ENCODE peak calls at places on chromosome 19, in seven cellular contexts. P, D, F, X, E, R and K are unnamed samples.

GRCh38 chr19:19662866-19663291 is 597 bp downstream of the ATP13A1 start:
- DNase-seq in R (no peak), E (no peak), P (no peak), X (no peak), F (no peak), D (no peak), K (no peak)

GRCh38 chr19:51101171-51101865 is 6.9 kb downstream of the CTU1 start:
- DNase-seq in P (no peak), R (no peak), D (no peak), X (no peak), E (no peak), F (no peak), K (no peak)

GRCh38 chr19:34990578-34991192 is 9.4 kb upstream of the GRAMD1A start:
- DNase-seq in F (no peak), X (no peak), P (no peak), D (no peak), R (peak; percentile 7), E (no peak), K (no peak)

GRCh38 chr19:42345191-42345812 is 19.9 kb downstream of the MEGF8 start:
- DNase-seq in D (no peak), P (no peak), E (no peak), F (no peak), R (no peak), X (no peak), K (no peak)

GRCh38 chr19:1266818-1267440 is 2.2 kb upstream of the CIRBP start:
- DNase-seq in E (no peak), F (peak; percentile 41), P (no peak), R (no peak), X (peak; percentile 68), D (no peak), K (no peak)

GRCh38 chr19:33749619-33750175 is 47.0 kb upstream of the KCTD15 start:
- DNase-seq in R (no peak), F (no peak), P (no peak), D (no peak), E (no peak), X (peak; percentile 4), K (no peak)

GRCh38 chr19:7337380-7338194 is 11.2 kb upstream of the ARHGEF18 start:
- DNase-seq in R (no peak), X (no peak), F (no peak), P (no peak), E (no peak), D (no peak), K (no peak)

GRCh38 chr19:27865927-27866777 is 1346.8 kb downstream of the UQCRFS1 start:
- DNase-seq in D (no peak), E (no peak), X (no peak), P (no peak), R (no peak), F (no peak), K (no peak)

GRCh38 chr19:55406869-55407624 is 541 bp downstream of the UBE2S start:
- DNase-seq in D (no peak), R (no peak), E (no peak), P (no peak), F (peak; percentile 79), X (no peak), K (peak; percentile 51)

GRCh38 chr19:8832132-8833021 is at the start of the genes MBD3L1 and ZNF558:
- DNase-seq in P (peak; percentile 95), E (peak; percentile 99), R (peak; percentile 99), X (peak; percentile 99), F (peak; percentile 99), D (peak; percentile 94), K (peak; percentile 99)

GRCh38 chr19:12202250-12202649 is 39.4 kb downstream of the ZNF136 start:
- DNase-seq in X (peak; percentile 67), R (no peak), D (no peak), E (no peak), P (no peak), F (no peak), K (peak; percentile 55)

GRCh38 chr19:6564393-6564792 is 26.6 kb downstream of the CD70 start:
- DNase-seq in R (no peak), P (peak; percentile 47), X (no peak), F (peak; percentile 77), D (no peak), E (no peak), K (no peak)

GRCh38 chr19:39409207-39409885 is 2.7 kb downstream of the ZFP36 start:
- DNase-seq in P (peak; percentile 96), R (peak; percentile 98), D (no peak), F (peak; percentile 66), X (peak; percentile 81), E (peak; percentile 69), K (peak; percentile 88)

GRCh38 chr19:16199275-16199932 is 1.7 kb downstream of the AP1M1 start:
- DNase-seq in X (no peak), F (no peak), P (no peak), D (no peak), R (no peak), E (no peak), K (no peak)

GRCh38 chr19:16200776-16201391 is 3.2 kb downstream of the AP1M1 start:
- DNase-seq in R (no peak), X (no peak), F (no peak), D (no peak), E (no peak), P (no peak), K (no peak)

GRCh38 chr19:16198363-16198636 is 589 bp downstream of the AP1M1 start:
- DNase-seq in F (peak; percentile 50), P (no peak), D (no peak), E (no peak), R (peak; percentile 62), X (no peak), K (no peak)

GRCh38 chr19:16202320-16203255 is 4.9 kb downstream of the AP1M1 start:
- DNase-seq in E (no peak), R (no peak), X (no peak), F (no peak), D (no peak), P (no peak), K (no peak)

DNA sequence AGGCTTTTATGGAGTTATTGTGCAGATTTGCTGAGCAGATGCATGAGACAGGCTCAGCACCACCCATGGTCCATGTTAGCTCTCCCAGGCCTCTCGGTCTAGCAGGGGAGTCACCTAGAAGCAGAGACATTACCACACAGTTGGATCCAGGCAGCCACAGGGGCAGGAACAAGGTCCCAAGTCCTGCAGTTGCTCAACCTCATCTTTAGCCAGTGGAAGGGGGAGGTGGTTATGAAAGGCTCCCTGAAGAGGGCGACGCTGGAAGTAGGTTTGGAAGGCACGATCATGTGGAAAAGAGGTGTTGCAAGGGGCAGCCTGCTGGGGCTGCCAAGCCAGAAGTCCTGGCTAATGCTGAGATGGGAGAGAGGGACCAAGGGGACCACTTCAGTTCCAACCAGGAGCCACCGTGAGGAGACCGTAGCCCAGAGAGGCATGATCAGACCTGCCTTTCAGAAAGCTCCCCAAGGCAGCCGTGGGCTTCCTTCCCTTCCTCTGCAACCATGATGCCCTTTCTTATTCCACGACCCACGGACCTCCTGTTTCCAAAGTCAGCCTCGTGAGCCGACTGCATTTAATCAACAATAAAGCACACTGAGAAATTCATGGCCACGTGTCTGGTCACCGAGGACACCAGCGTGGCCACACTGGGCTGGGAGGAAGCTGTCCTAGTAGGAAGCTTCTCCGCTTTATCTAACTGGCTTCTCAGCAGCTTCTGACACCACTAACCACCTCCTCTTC is 2.5 kb downstream of the AP1M1 start:
- DNase-seq in E (no peak), P (no peak), F (no peak), D (no peak), R (no peak), X (no peak), K (no peak)
- TF ChIP-seq CTCF in E (no peak), P (no peak), F (no peak), D (no peak), R (no peak), X (no peak), K (no peak)

GRCh38 chr19:15330801-15331418 is 1.4 kb downstream of the BRD4 start:
- DNase-seq in R (no peak), X (no peak), E (no peak), F (no peak), D (peak; percentile 64), P (peak; percentile 87), K (no peak)
- H3K27ac ChIP-seq in R (peak overlapping the region; percentile 88), X (peak overlapping the region; percentile 89), E (peak overlapping the region; percentile 91), F (peak overlapping the region; percentile 94), D (peak overlapping the region; percentile 93), P (peak overlapping the region; percentile 86), K (peak overlapping the region; percentile 67)

GRCh38 chr19:56916528-56916927 is 76.0 kb upstream of the PEG3 start:
- DNase-seq in E (no peak), D (no peak), R (no peak), F (no peak), P (no peak), X (no peak), K (no peak)

GRCh38 chr19:56917998-56918397 is 77.5 kb upstream of the PEG3 start:
- DNase-seq in X (no peak), R (no peak), P (no peak), E (no peak), F (no peak), D (no peak), K (no peak)

GRCh38 chr19:56918682-56919307 is 78.3 kb upstream of the PEG3 start:
- DNase-seq in D (no peak), P (no peak), E (no peak), R (no peak), F (no peak), X (no peak), K (no peak)

GRCh38 chr19:56919308-56919995 is 78.9 kb upstream of the PEG3 start:
- DNase-seq in F (no peak), X (no peak), R (no peak), E (no peak), D (no peak), P (no peak), K (no peak)
- H3K9me3 ChIP-seq in F (no peaks in the 10 kb centered on the region), X (peaks cover 4% of the 10 kb centered on the region), R (no peaks in the 10 kb centered on the region), E (peaks cover 5% of the 10 kb centered on the region), D (peaks cover 43% of the 10 kb centered on the region), P (peaks cover 26% of the 10 kb centered on the region), K (peaks cover 15% of the 10 kb centered on the region)

GRCh38 chr19:15673176-15673654 is 328 bp downstream of the CYP4F12 start:
- DNase-seq in R (peak; percentile 55), P (peak; percentile 9), D (no peak), F (no peak), X (no peak), E (no peak), K (no peak)
- TF ChIP-seq CTCF in R (no peak), P (no peak), D (no peak), F (no peak), X (no peak), E (no peak), K (no peak)

DNA sequence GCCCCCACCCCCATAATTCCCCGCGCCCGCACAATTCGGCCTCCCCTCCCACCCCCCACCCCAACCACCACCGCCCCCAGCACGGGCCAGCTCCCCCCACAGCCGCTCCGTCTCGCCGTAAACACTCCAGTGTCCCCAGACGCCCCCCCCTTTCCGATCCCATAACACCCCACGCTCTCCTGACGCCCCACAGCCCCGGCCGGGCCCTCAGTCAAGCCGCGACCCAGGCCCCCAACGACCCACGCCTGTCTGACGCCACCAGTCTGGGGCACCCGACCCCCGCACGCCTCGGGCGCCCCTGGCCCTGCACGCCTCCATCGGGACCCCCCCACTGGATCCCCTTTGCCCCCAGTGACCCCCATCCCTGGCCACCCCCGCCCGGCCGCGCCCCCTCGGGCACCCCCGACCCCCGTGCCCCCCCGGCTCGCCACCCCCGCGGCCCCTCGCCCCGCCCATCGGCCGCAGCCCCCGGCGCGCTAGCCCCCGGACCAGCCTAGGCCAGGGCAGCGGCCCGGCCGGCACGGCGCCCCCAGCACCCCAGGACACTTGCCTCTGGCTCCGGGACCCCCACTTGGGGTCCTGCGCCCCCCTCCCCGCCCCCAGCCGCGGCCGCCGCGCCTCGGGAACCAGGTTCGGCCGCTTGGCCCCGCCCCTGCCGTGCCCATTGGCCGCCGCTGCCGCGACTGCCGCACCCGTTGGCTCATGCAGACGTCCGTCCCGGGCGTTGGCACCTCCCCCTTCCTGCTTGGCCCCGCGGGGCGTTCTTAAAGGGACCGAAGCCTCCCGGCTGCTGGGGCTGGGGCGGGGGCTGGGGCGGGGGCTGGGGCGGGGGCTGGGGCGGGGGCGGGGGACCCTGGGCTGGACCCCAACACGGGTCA is at the start of gene FKBP8:
- DNase-seq in E (peak; percentile 69), F (peak; percentile 96), P (peak; percentile 73), D (peak; percentile 57), X (peak; percentile 92), R (peak; percentile 98), K (peak; percentile 89)
- H3K27ac ChIP-seq in E (peak within 1 kb of the TSS; percentile 79), F (peak within 1 kb of the TSS; percentile 88), P (peak within 1 kb of the TSS; percentile 45), D (peak within 1 kb of the TSS; percentile 11), X (peak within 1 kb of the TSS; percentile 62), R (peak within 1 kb of the TSS; percentile 73), K (peak within 1 kb of the TSS; percentile 66)